ENCODE peak calls at places on chromosome 11, in five cellular contexts. R, F, X, J and W are unnamed samples.

GRCh38 chr11:65492387-65492636 is 6.5 kb upstream of the MALAT1 start:
- DNase-seq in R (no peak), F (no peak), X (no peak), J (no peak), W (no peak)

GRCh38 chr11:57903441-57904123 is 120.1 kb upstream of the OR9Q1 start:
- DNase-seq in R (no peak), F (peak), X (peak), J (peak), W (no peak)

GRCh38 chr11:9826390-9826789 is 162.5 kb downstream of the SWAP70 start:
- DNase-seq in R (no peak), F (no peak), X (no peak), J (no peak), W (no peak)

GRCh38 chr11:131661137-131661536 is 290.7 kb downstream of the NTM start:
- DNase-seq in R (no peak), F (no peak), X (no peak), J (no peak), W (no peak)

GRCh38 chr11:67465190-67465522 is 3.9 kb downstream of the TMEM134 start:
- DNase-seq in R (peak), F (no peak), X (no peak), J (no peak), W (no peak)

GRCh38 chr11:110573411-110573810 is 138.8 kb downstream of the ARHGAP20 start:
- DNase-seq in R (no peak), F (no peak), X (no peak), J (no peak), W (no peak)

GRCh38 chr11:120386774-120387371 is 50.7 kb downstream of the ARHGEF12 start:
- DNase-seq in R (no peak), F (no peak), X (no peak), J (no peak), W (no peak)

GRCh38 chr11:2807276-2807681 is 78.3 kb downstream of the CDKN1C start:
- DNase-seq in R (no peak), F (no peak), X (peak), J (peak), W (peak)

GRCh38 chr11:1732421-1733008 is 17.9 kb downstream of the IFITM10 start:
- DNase-seq in R (no peak), F (no peak), X (no peak), J (no peak), W (no peak)

GRCh38 chr11:117701781-117702180 is 95.2 kb downstream of the DSCAML1 start:
- DNase-seq in R (no peak), F (no peak), X (no peak), J (no peak), W (no peak)

GRCh38 chr11:697028-697491 is 1.4 kb downstream of the TMEM80 start:
- DNase-seq in R (no peak), F (no peak), X (no peak), J (no peak), W (no peak)

GRCh38 chr11:68380786-68381622 is 68.6 kb downstream of the LRP5 start:
- DNase-seq in R (no peak), F (no peak), X (no peak), J (no peak), W (peak)

GRCh38 chr11:12249590-12250260 is 127.6 kb upstream of the PARVA start:
- DNase-seq in R (no peak), F (no peak), X (peak), J (peak), W (peak)

GRCh38 chr11:134228625-134229024 is 4.2 kb downstream of the VPS26B start:
- DNase-seq in R (no peak), F (no peak), X (no peak), J (no peak), W (no peak)

GRCh38 chr11:47992959-47993820 is 12.8 kb downstream of the PTPRJ start:
- DNase-seq in R (no peak), F (no peak), X (peak), J (no peak), W (no peak)

GRCh38 chr11:121455115-121455514 is 2.3 kb upstream of the SORL1-AS1 start:
- DNase-seq in R (no peak), F (no peak), X (no peak), J (no peak), W (no peak)

GRCh38 chr11:128587415-128587814 is at the start of gene ETS1:
- DNase-seq in R (peak), F (peak), X (no peak), J (no peak), W (no peak)